ENCODE peak calls at places on chromosome 4, in four cellular contexts. One of them, this sample, is unnamed.

GRCh38 chr4:5222047-5222446 is 170.8 kb downstream of the STK32B start:
- DNase-seq in heart right ventricle: no peak
- DNase-seq in GM04503: no peak
- DNase-seq in Right ventricle myocardium superior: no peak
- DNase-seq in this sample: no peak

GRCh38 chr4:65223601-65224000 is 446.7 kb downstream of the EPHA5 start:
- DNase-seq in heart right ventricle: no peak
- DNase-seq in GM04503: no peak
- DNase-seq in Right ventricle myocardium superior: no peak
- DNase-seq in this sample: no peak

GRCh38 chr4:22678851-22679517 is 13.8 kb upstream of the GBA3 start:
- DNase-seq in heart right ventricle: no peak
- DNase-seq in Right ventricle myocardium superior: no peak
- DNase-seq in GM04503: no peak
- DNase-seq in this sample: no peak

GRCh38 chr4:3256230-3257124 is 7.5 kb downstream of the MSANTD1 start:
- DNase-seq in heart right ventricle: no peak
- DNase-seq in Right ventricle myocardium superior: peak
- DNase-seq in GM04503: no peak
- DNase-seq in this sample: no peak

GRCh38 chr4:165378763-165379631 is at the start of gene CPE:
- DNase-seq in GM04503: no peak
- DNase-seq in Right ventricle myocardium superior: peak
- DNase-seq in heart right ventricle: peak
- DNase-seq in this sample: peak

GRCh38 chr4:40992472-40993298 is 221.7 kb downstream of the APBB2 start:
- DNase-seq in Right ventricle myocardium superior: no peak
- DNase-seq in GM04503: no peak
- DNase-seq in heart right ventricle: no peak
- DNase-seq in this sample: peak

GRCh38 chr4:86939737-86940141 is 4.9 kb downstream of the AFF1 start:
- DNase-seq in heart right ventricle: no peak
- DNase-seq in GM04503: no peak
- DNase-seq in Right ventricle myocardium superior: no peak
- DNase-seq in this sample: no peak

GRCh38 chr4:26590639-26591038 is 6.8 kb downstream of the TBC1D19 start:
- DNase-seq in GM04503: no peak
- DNase-seq in heart right ventricle: no peak
- DNase-seq in Right ventricle myocardium superior: no peak
- DNase-seq in this sample: no peak

GRCh38 chr4:48706741-48707140 is 73.3 kb downstream of the FRYL start:
- DNase-seq in heart right ventricle: no peak
- DNase-seq in Right ventricle myocardium superior: no peak
- DNase-seq in GM04503: no peak
- DNase-seq in this sample: no peak

GRCh38 chr4:181792641-181793612 is 450.3 kb upstream of the TENM3 start:
- DNase-seq in GM04503: no peak
- DNase-seq in heart right ventricle: no peak
- DNase-seq in Right ventricle myocardium superior: no peak
- DNase-seq in this sample: no peak